ENCODE peak calls at places on chromosomes 6 and 20, in five cellular contexts. E is HepG2, S is A549, F is K562, I is GM12878. X is an unnamed sample.

GRCh38 chr20:44706371-44707258 is 8.6 kb upstream of the CCN5 start:
- DNase-seq in E (no peak), S (no peak), F (no peak), I (no peak), X (no peak)

GRCh38 chr6:11785953-11786579 is 7.5 kb upstream of the ADTRP start:
- DNase-seq in E (no peak), S (no peak), F (peak), I (peak), X (no peak)

GRCh38 chr6:121124600-121124999 is 209.7 kb downstream of the TBC1D32 start:
- DNase-seq in E (no peak), S (no peak), F (no peak), I (no peak), X (no peak)

GRCh38 chr20:41213150-41213820 is 75.9 kb downstream of the PLCG1 start:
- DNase-seq in E (no peak), S (no peak), F (no peak), I (no peak), X (peak)

GRCh38 chr6:147909645-147910044 is 401.2 kb downstream of the SAMD5 start:
- DNase-seq in E (no peak), S (no peak), F (no peak), I (no peak), X (no peak)

GRCh38 chr6:43737272-43738081 is 32.5 kb upstream of the VEGFA start:
- DNase-seq in E (no peak), S (no peak), F (no peak), I (no peak), X (no peak)

GRCh38 chr6:7888587-7889357 is 21.8 kb downstream of the TXNDC5 start:
- DNase-seq in E (no peak), S (no peak), F (no peak), I (no peak), X (peak)

GRCh38 chr20:35572838-35573237 is 31.0 kb downstream of the ERGIC3 start:
- DNase-seq in E (no peak), S (no peak), F (no peak), I (no peak), X (no peak)

GRCh38 chr6:87237804-87238203 is 82.4 kb downstream of the ZNF292 start:
- DNase-seq in E (peak), S (peak), F (peak), I (no peak), X (peak)

DNA sequence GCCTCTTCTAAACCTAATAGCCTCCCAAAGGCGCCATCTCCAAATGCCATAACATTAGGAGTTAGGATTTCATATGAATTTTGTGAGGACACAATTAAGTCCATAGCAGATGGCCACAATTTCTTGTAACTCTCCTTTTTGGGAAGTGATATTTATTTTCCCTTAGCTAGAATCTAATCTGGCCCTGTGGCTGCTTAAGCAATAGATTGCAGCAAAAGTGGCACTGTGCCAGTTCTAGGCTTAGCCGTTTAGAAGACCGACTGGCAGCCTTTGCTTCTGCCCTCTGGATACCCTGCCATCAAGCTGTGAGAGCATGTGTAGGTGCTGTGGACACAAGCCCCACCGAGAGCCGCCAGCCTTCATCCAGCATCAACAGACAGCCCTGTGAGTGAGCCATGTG is 15.9 kb upstream of the ADGB start:
- DNase-seq in E (no peak), S (no peak), F (no peak), I (no peak), X (no peak)
- TF ChIP-seq MYC in E (no peak), S (no peak), F (no peak), I (no peak), X (no peak)

GRCh38 chr6:109034439-109035041 is 60.1 kb downstream of the SESN1 start:
- DNase-seq in E (no peak), S (no peak), F (no peak), I (no peak), X (no peak)
- H3K27ac ChIP-seq in E (no peak), S (no peak), F (no peak), I (no peak), X (no peak)

GRCh38 chr20:47018381-47018780 is 123.7 kb downstream of the EYA2 start:
- DNase-seq in E (no peak), S (no peak), F (no peak), I (no peak), X (no peak)

GRCh38 chr20:47021850-47022249 is 127.2 kb downstream of the EYA2 start:
- DNase-seq in E (peak), S (no peak), F (no peak), I (no peak), X (no peak)

GRCh38 chr20:47016068-47016664 is 121.5 kb downstream of the EYA2 start:
- DNase-seq in E (no peak), S (no peak), F (no peak), I (no peak), X (no peak)

GRCh38 chr20:47019106-47019824 is 124.6 kb downstream of the EYA2 start:
- DNase-seq in E (no peak), S (no peak), F (no peak), I (no peak), X (no peak)

GRCh38 chr20:47020231-47020630 is 125.6 kb downstream of the EYA2 start:
- DNase-seq in E (no peak), S (no peak), F (no peak), I (no peak), X (no peak)
- TF ChIP-seq CTCF in E (no peak), S (no peak), F (peak), I (no peak), X (no peak)

DNA sequence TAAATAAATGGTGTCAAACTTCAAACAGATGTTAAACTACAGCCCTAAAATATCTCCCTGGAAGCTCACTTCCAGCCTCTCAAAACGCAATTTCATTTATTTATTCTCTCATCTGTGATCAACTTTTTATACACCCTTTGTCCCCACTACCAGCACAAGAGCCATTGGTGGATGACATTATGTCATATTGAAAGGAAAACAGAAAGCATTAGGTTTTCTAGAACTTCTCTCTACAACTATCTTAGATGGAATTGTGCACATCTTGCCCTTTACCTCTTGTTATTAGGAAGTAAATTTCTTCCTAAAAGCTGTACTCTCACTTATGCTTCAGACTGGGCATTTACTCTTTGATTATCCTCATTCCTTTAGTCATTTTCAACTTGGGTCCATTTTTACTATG is 771.2 kb upstream of the GJE1 start:
- DNase-seq in E (no peak), S (no peak), F (no peak), I (no peak), X (no peak)
- TF ChIP-seq MYC in E (no peak), S (no peak), F (no peak), I (no peak), X (no peak)

GRCh38 chr6:117237561-117237960 is 27.8 kb upstream of the VGLL2 start:
- DNase-seq in E (no peak), S (no peak), F (no peak), I (no peak), X (no peak)
- H3K27ac ChIP-seq in E (no peak), S (no peak), F (no peak), I (no peak), X (no peak)

DNA sequence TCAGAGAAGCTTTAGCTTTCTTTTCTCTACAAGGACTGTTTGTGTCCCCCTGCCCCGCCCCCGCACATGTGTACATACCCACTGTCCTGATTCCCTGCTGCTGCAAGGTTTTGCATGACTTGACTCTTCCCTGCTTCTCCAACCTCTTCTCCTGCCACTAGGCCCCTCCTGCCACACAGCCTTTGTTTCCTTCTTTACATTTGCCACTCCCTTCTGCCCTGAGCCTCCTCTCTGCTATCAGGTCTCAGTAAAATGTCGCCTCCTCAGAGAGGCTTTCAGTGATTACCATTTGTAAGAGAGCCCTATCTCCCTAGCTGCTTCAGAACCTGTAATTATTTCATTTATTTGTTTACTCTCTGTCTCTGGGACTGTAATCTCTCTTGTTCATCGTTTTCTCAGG is 56.4 kb upstream of the VSTM2L start:
- DNase-seq in E (no peak), S (no peak), F (no peak), I (no peak), X (no peak)
- TF ChIP-seq CTCF in E (no peak), S (no peak), F (no peak), I (no peak), X (no peak)

DNA sequence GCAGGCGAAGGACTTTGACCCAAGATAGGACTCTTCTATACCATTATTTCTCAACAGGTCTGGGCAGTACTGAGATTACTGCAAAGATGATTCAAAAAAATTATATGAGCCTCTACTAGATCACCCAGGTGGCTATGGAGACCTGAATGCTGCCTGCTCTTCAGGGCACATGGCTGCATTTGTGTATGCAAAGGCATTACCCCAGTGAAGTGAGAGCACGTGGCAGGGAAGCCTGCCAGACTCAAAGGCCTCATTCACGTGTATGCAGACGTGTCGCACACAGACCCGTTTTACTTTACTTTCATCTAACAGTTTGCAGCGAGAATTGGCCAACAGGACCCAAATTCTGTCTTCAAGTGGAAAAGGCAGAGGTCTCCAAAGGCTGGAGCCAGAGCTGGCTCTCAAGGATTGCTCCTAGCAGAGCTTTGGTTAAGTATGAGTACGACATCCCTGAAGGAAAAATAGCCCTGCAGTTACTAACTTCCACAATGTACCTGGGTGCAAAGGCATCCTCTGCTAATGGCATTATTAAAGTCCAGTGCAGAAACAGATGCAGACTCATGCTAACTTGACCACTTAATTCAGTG is 113.8 kb upstream of the ARMC2 start:
- DNase-seq in E (no peak), S (no peak), F (no peak), I (no peak), X (no peak)
- TF ChIP-seq MYC in E (peak), S (no peak), F (no peak), I (no peak), X (no peak)

GRCh38 chr6:129766959-129767728 is 57.2 kb upstream of the ARHGAP18 start:
- DNase-seq in E (no peak), S (no peak), F (peak), I (no peak), X (peak)
- H3K27ac ChIP-seq in E (no peak), S (no peak), F (no peak), I (no peak), X (no peak)

DNA sequence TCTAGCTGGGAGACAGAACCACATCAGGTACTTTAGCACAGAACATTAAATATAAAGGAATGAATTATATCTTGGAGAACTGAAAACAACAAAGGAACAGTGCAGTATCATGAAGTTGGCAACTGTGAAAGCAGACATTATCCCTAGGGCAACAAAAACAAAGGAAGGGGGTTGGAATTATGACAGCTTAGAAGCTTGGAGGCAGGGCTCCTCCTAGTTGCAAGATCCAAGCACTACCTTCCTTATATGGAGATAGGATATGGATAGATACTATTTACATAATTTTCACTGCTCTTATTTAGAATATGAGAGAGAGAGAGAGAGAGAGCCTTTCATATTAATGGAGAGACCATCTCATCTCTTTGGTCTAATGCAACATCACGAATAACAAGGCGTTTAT is 27.0 kb downstream of the TMEM14A start:
- DNase-seq in E (no peak), S (peak), F (no peak), I (no peak), X (peak)
- TF ChIP-seq CTCF in E (no peak), S (no peak), F (peak), I (no peak), X (no peak)

DNA sequence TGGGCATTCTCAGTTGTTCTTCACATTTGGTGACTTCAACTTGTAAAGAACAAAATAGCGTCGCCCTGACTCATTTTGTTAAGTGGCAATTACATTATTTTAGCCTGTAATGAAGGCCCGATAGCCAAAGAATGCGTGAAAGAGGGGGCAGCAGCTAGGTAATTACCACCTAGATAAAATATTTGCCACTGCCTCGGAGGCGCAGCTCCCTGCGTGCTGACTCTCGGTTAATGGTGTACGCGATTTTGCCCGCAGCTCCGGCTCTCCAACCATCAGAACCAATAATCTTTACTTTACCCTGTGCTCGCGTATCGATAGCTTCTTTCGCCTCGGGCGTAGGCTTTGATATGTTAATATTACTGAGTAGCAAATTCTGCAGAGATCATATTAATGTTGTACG is 8.7 kb downstream of the TFAP2D start:
- DNase-seq in E (no peak), S (no peak), F (no peak), I (no peak), X (no peak)
- TF ChIP-seq MYC in E (no peak), S (no peak), F (no peak), I (no peak), X (no peak)